ENCODE peak calls at places on chromosomes 12 and 14, in nine cellular contexts. D is right lobe of liver; K is Kasumi-1; P is choroid plexus epithelial cell; J is NK-92 treated with Interleukin-12 subunit alpha and Interleukin-12 subunit beta, amount 100 ng/mL, for 24 hours; F is uterus; S is COR-L47; C is Right ventricle myocardium superior; U is RWPE1. T is an unnamed sample.

GRCh38 chr12:116015525-116015924 is 262.0 kb downstream of the MED13L start:
- DNase-seq in U (peak; percentile 15), S (peak; percentile 14), P (peak; percentile 85), F (no peak), C (no peak), D (no peak), K (peak; percentile 67), J (no peak), T (no peak)

GRCh38 chr12:96190403-96191170 is 3.6 kb upstream of the ELK3 start:
- DNase-seq in S (no peak), K (no peak), F (peak; percentile 43), U (no peak), D (no peak), C (no peak), J (no peak), P (peak; percentile 30), T (no peak)

GRCh38 chr12:92582888-92583287 is 119.9 kb upstream of the PLEKHG7 start:
- DNase-seq in F (no peak), P (no peak), S (no peak), U (no peak), K (no peak), D (no peak), J (no peak), C (no peak), T (no peak)

GRCh38 chr14:30971586-30971985 is 53.9 kb upstream of the AP4S1 start:
- DNase-seq in S (no peak), P (no peak), K (no peak), D (no peak), J (no peak), C (no peak), U (no peak), F (no peak), T (no peak)

GRCh38 chr12:93243689-93244513 is 133.8 kb upstream of the NUDT4 start:
- DNase-seq in S (peak; percentile 54), U (peak; percentile 56), J (peak; percentile 29), K (peak; percentile 87), F (peak; percentile 25), D (peak; percentile 22), P (peak; percentile 95), C (no peak), T (no peak)

GRCh38 chr12:51814311-51815088 is 34.0 kb downstream of the FIGNL2 start:
- DNase-seq in K (no peak), P (peak; percentile 72), S (peak; percentile 39), U (peak; percentile 56), J (no peak), D (peak; percentile 92), F (peak; percentile 51), C (peak; percentile 90), T (peak; percentile 95)

GRCh38 chr14:67410313-67410712 is 1.7 kb downstream of the PLEK2 start:
- DNase-seq in D (peak; percentile 52), K (no peak), J (no peak), F (no peak), C (no peak), U (peak; percentile 58), P (no peak), S (no peak), T (no peak)

GRCh38 chr12:13163868-13164267 is 32.7 kb upstream of the EMP1 start:
- DNase-seq in C (no peak), U (no peak), F (no peak), P (no peak), D (no peak), S (no peak), J (no peak), K (no peak), T (no peak)

GRCh38 chr12:3827301-3828000 is 45.7 kb downstream of the PARP11 start:
- DNase-seq in U (no peak), C (no peak), J (no peak), D (no peak), F (no peak), S (no peak), K (no peak), P (no peak), T (no peak)

GRCh38 chr12:6466184-6466573 is 4.3 kb downstream of the VAMP1 start:
- DNase-seq in K (no peak), S (no peak), P (no peak), U (no peak), F (no peak), D (no peak), C (no peak), J (no peak), T (no peak)

GRCh38 chr12:120408771-120409170 is 29.1 kb upstream of the COX6A1 start:
- DNase-seq in J (no peak), D (no peak), U (no peak), P (no peak), C (no peak), S (no peak), K (no peak), F (no peak), T (no peak)

GRCh38 chr14:23099212-23099861 is 4.0 kb downstream of the C14orf119 start:
- DNase-seq in J (no peak), K (peak; percentile 9), D (no peak), P (no peak), F (no peak), C (no peak), U (no peak), S (no peak), T (no peak)

GRCh38 chr12:76719171-76719631 is 44.7 kb upstream of the ZDHHC17 start:
- DNase-seq in K (no peak), C (no peak), S (no peak), P (peak; percentile 18), F (no peak), J (no peak), D (no peak), U (no peak), T (no peak)

GRCh38 chr14:34275038-34275437 is 187.0 kb downstream of the SPTSSA start:
- DNase-seq in J (no peak), U (no peak), F (no peak), P (no peak), S (no peak), D (no peak), C (no peak), K (no peak), T (no peak)

GRCh38 chr14:75292016-75292646 is 13.5 kb downstream of the FOS start:
- DNase-seq in P (no peak), D (no peak), J (no peak), K (no peak), F (no peak), U (no peak), C (no peak), S (no peak), T (no peak)

GRCh38 chr14:85701763-85702162 is 171.8 kb downstream of the FLRT2 start:
- DNase-seq in F (no peak), J (no peak), P (peak; percentile 68), S (no peak), U (no peak), C (no peak), D (no peak), K (no peak), T (no peak)